ENCODE peak calls at places on chromosomes 13 and 19, in eight cellular contexts. O, H, E, Y, U, F, A and K are unnamed samples.

GRCh38 chr13:113192279-113192678 is 16.2 kb downstream of the PCID2 start:
- DNase-seq in O (no peak), A (no peak), H (no peak), U (no peak), E (no peak), Y (no peak), F (no peak), K (no peak)

GRCh38 chr13:60397693-60398437 is 845 bp downstream of the TDRD3 start:
- DNase-seq in F (peak; percentile 55), U (peak; percentile 29), Y (no peak), H (peak; percentile 62), E (peak; percentile 57), A (no peak), O (peak; percentile 91), K (peak; percentile 80)

GRCh38 chr19:10936661-10937084 is 8.1 kb downstream of the TIMM29 start:
- DNase-seq in F (peak; percentile 61), H (peak; percentile 76), A (no peak), E (peak; percentile 56), U (peak; percentile 71), O (no peak), Y (peak; percentile 50), K (peak; percentile 81)

GRCh38 chr19:33470040-33470330 is 51.6 kb downstream of the PEPD start:
- DNase-seq in A (no peak), E (no peak), F (no peak), U (no peak), H (no peak), O (peak; percentile 59), Y (no peak), K (no peak)

GRCh38 chr13:26386026-26386425 is 132.1 kb downstream of the CDK8 start:
- DNase-seq in O (no peak), F (no peak), Y (no peak), E (no peak), U (no peak), H (peak; percentile 13), A (no peak), K (no peak)

GRCh38 chr19:57241181-57241580 is 749 bp downstream of the ZNF805 start:
- DNase-seq in U (no peak), O (no peak), A (no peak), H (peak; percentile 23), Y (no peak), F (no peak), E (peak; percentile 15), K (peak; percentile 24)

GRCh38 chr19:31064486-31064885 is 284.8 kb downstream of the TSHZ3 start:
- DNase-seq in E (no peak), O (no peak), H (peak; percentile 22), U (no peak), F (no peak), Y (peak; percentile 14), A (no peak), K (no peak)

GRCh38 chr19:46579286-46579944 is 21.7 kb upstream of the CALM3 start:
- DNase-seq in Y (no peak), U (no peak), E (no peak), F (no peak), A (no peak), O (peak; percentile 70), H (no peak), K (no peak)

GRCh38 chr19:43941209-43941608 is 6.1 kb upstream of the ZNF45 start:
- DNase-seq in H (no peak), E (no peak), Y (no peak), O (no peak), U (no peak), F (no peak), A (no peak), K (no peak)

GRCh38 chr13:50993371-50993770 is 83.8 kb downstream of the RNASEH2B start:
- DNase-seq in E (no peak), A (no peak), F (no peak), Y (no peak), O (no peak), H (no peak), U (no peak), K (no peak)

GRCh38 chr13:50990050-50990449 is 80.5 kb downstream of the RNASEH2B start:
- DNase-seq in U (no peak), O (no peak), E (no peak), H (no peak), F (no peak), Y (no peak), A (no peak), K (no peak)

GRCh38 chr13:50990540-50991506 is 81.2 kb downstream of the RNASEH2B start:
- DNase-seq in U (peak; percentile 52), H (no peak), F (peak; percentile 32), O (no peak), E (peak; percentile 9), A (no peak), Y (peak; percentile 1), K (peak; percentile 72)

GRCh38 chr13:50991624-50992610 is 82.3 kb downstream of the RNASEH2B start:
- DNase-seq in U (no peak), F (no peak), O (no peak), Y (no peak), A (no peak), E (no peak), H (no peak), K (peak; percentile 16)

GRCh38 chr13:50989476-50989875 is 79.9 kb downstream of the RNASEH2B start:
- DNase-seq in H (no peak), F (no peak), U (no peak), O (no peak), E (no peak), A (no peak), Y (no peak), K (peak; percentile 33)
- TF ChIP-seq CTCF in H (no peak), F (peak; percentile 39), U (peak; percentile 44), O (no peak), E (peak; percentile 47), A (no peak), Y (peak; percentile 15), K (peak; percentile 45)

GRCh38 chr13:27810009-27810408 is 17.7 kb downstream of the GSX1 start:
- DNase-seq in U (no peak), O (no peak), A (no peak), F (no peak), E (no peak), Y (no peak), H (no peak), K (no peak)
- H3K4me3 ChIP-seq in U (no peak overlapping the region), O (no peak overlapping the region), A (no peak overlapping the region), F (no peak overlapping the region), E (no peak overlapping the region), Y (no peak overlapping the region), H (no peak overlapping the region), K (no peak overlapping the region)

DNA sequence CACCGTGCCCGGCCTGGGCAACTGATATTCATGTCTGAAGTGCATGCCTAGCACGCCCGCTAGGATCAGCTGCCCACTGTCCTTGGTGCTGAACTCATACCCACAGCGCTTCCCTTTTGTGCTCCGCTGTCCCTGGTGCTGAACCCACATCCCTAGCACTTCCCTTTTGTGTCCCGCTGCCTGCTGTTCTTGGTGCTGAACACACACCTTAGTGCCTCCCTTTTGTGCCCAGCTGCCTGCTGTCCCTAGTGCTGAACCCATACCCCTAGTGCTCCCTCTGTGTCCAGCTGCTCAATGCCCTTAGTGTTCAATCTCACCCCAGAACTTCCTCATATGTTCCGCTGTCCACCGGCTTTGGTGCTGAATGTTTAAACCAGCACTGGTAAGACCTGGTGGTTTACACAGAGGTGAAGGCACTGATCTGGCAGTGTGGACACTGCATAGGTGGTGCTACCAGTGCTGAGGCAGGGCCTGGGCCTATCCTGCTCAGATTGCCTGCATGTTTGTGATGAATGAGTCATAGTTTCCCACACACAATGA is 26.3 kb upstream of the SIGLEC11 start:
- DNase-seq in Y (peak; percentile 55), A (peak; percentile 66), H (peak; percentile 93), O (peak; percentile 94), E (peak; percentile 83), U (peak; percentile 74), F (peak; percentile 90), K (peak; percentile 90)
- TF ChIP-seq CTCF in Y (no peak), A (no peak), H (peak; percentile 23), O (no peak), E (peak; percentile 42), U (peak; percentile 18), F (peak; percentile 14), K (no peak)

DNA sequence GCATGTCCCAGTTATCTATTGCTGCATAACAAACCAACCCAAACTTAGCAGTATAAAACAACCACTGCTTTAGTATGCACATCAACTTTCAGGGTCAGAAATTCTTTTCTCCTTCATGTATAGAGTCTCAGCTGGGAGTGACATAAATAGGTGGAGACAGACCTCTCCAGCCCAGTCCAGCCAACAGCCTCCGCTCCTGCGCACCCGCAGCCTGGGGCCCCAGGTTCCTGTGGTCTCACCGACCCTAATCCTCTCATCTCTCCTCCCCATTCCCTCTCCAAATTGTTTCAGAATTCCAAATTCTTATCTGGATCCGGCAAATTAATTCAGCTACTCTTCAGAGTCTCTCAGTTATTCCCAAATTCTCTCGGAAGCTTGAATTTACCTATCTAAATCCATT is 522 bp upstream of the ATP12A start:
- DNase-seq in U (no peak), F (no peak), O (no peak), H (no peak), A (no peak), Y (no peak), E (no peak), K (no peak)
- H3K4me3 ChIP-seq in U (no peak overlapping the region), F (no peak overlapping the region), O (no peak overlapping the region), H (peak overlapping the region; percentile 49), A (no peak overlapping the region), Y (no peak overlapping the region), E (no peak overlapping the region), K (no peak overlapping the region)

DNA sequence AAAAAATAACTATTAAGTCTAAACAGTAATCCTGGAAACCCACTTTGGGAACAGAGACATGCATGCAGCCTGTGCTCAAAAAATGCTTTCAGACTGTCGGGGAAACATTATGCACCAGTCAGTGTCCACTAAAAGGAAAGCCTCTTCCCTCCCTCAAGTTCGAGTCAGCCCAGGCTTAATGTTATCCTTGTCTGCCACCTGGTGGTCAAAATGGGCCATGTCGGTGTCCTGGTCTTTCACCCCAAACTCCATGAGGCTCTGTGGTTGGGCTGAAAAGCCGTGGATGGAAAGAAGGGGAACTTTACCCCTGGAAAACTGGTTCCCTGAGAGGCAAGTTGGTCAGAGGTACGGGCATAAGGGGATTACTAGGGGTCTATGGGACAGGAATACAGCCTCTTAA is 88.4 kb upstream of the ZNF492 start:
- DNase-seq in Y (no peak), F (peak; percentile 30), O (no peak), E (no peak), A (no peak), U (no peak), H (peak; percentile 13), K (no peak)
- TF ChIP-seq CTCF in Y (no peak), F (peak; percentile 59), O (no peak), E (peak; percentile 38), A (peak; percentile 76), U (no peak), H (peak; percentile 24), K (no peak)

GRCh38 chr19:55474269-55475265 is 1.9 kb upstream of the ZNF628 start:
- DNase-seq in H (peak; percentile 69), F (no peak), O (no peak), E (no peak), U (no peak), A (no peak), Y (peak; percentile 95), K (peak; percentile 69)
- H3K4me3 ChIP-seq in H (no peak overlapping the region), F (no peak overlapping the region), O (no peak overlapping the region), E (no peak overlapping the region), U (no peak overlapping the region), A (no peak overlapping the region), Y (no peak overlapping the region), K (no peak overlapping the region)